ENCODE peak calls at places on chromosomes 13 and 19, in four cellular contexts. Q is skeletal muscle cell, X is lower lobe of right lung, O is NCI-H748 treated with DMSO at 0.1 percent for 48 hours. S is an unnamed sample.
A peak's percentile ranks its signal among the peaks of the same experiment; 100 is the strongest.

GRCh38 chr19:4749870-4750269 is 26.2 kb upstream of the DPP9 start:
- DNase-seq in Q (no peak), X (no peak), O (no peak), S (no peak)

GRCh38 chr13:97583884-97584497 is 150.0 kb downstream of the RAP2A start:
- DNase-seq in Q (no peak), X (no peak), O (peak; percentile 88), S (no peak)

GRCh38 chr19:13599681-13600080 is 93.4 kb upstream of the CACNA1A start:
- DNase-seq in Q (no peak), X (no peak), O (no peak), S (no peak)

GRCh38 chr19:18290250-18291018 is 9.0 kb upstream of the JUND start:
- DNase-seq in Q (no peak), X (no peak), O (no peak), S (no peak)

GRCh38 chr13:24618219-24618955 is 61.8 kb upstream of the ATP12A start:
- DNase-seq in Q (no peak), X (no peak), O (no peak), S (no peak)

GRCh38 chr19:51702754-51703654 is 9.9 kb downstream of the SPACA6 start:
- DNase-seq in Q (no peak), X (peak; percentile 64), O (no peak), S (peak; percentile 66)

GRCh38 chr13:61756031-61756430 is 340.4 kb upstream of the PCDH20 start:
- DNase-seq in Q (no peak), X (no peak), O (no peak), S (no peak)

GRCh38 chr19:45879055-45879454 is 6.9 kb downstream of the IRF2BP1 start:
- DNase-seq in Q (no peak), X (no peak), O (no peak), S (no peak)

GRCh38 chr19:52734340-52734892 is 428 bp downstream of the ZNF611 start:
- DNase-seq in Q (no peak), X (no peak), O (no peak), S (peak; percentile 70)

GRCh38 chr13:63909726-63910125 is 2494.1 kb upstream of the PCDH20 start:
- DNase-seq in Q (no peak), X (no peak), O (no peak), S (no peak)

GRCh38 chr19:51799311-51799997 is 4.5 kb downstream of the FPR3 start:
- DNase-seq in Q (peak; percentile 93), X (peak; percentile 78), O (no peak), S (peak; percentile 92)

S was measured in Right ventricle myocardium inferior.